ENCODE peak calls at places on chromosomes 16 and 17, in seven cellular contexts. E is nephron progenitor cell, Q is B cell, O is lower leg skin, G is body of pancreas, R is heart right ventricle, X is GM20000. Z is an unnamed sample.

GRCh38 chr17:17439971-17440843 is 36.6 kb upstream of the MED9 start:
- DNase-seq in E (peak; percentile 68), Q (peak; percentile 77), O (peak; percentile 49), G (peak; percentile 67), R (peak; percentile 63), X (peak; percentile 86), Z (peak; percentile 81)

GRCh38 chr16:353404-354285 is 1.1 kb upstream of the AXIN1 start:
- DNase-seq in E (no peak), Q (no peak), O (no peak), G (no peak), R (peak; percentile 28), X (no peak), Z (no peak)

GRCh38 chr17:79798296-79799173 is 1.7 kb upstream of the CBX8 start:
- DNase-seq in E (peak; percentile 53), Q (no peak), O (peak; percentile 19), G (no peak), R (no peak), X (no peak), Z (no peak)

GRCh38 chr16:81181013-81181720 is 57.3 kb upstream of the BCO1 start:
- DNase-seq in E (peak; percentile 88), Q (no peak), O (peak; percentile 93), G (peak; percentile 69), R (peak; percentile 65), X (no peak), Z (no peak)

GRCh38 chr17:8360260-8360659 is 16.2 kb downstream of the KRABD2 start:
- DNase-seq in E (no peak), Q (no peak), O (no peak), G (no peak), R (no peak), X (no peak), Z (no peak)

GRCh38 chr17:81093576-81094223 is 58.7 kb downstream of the BAIAP2 start:
- DNase-seq in E (no peak), Q (no peak), O (no peak), G (no peak), R (no peak), X (no peak), Z (no peak)

GRCh38 chr16:79609861-79610260 is 9.3 kb upstream of the MAF start:
- DNase-seq in E (no peak), Q (no peak), O (peak; percentile 51), G (no peak), R (no peak), X (no peak), Z (no peak)

GRCh38 chr16:81238296-81239011 is at the start of gene BCO1:
- DNase-seq in E (no peak), Q (no peak), O (no peak), G (peak; percentile 54), R (no peak), X (no peak), Z (no peak)

GRCh38 chr17:43917016-43917347 is 9.6 kb upstream of the MPP2 start:
- DNase-seq in E (no peak), Q (peak; percentile 35), O (no peak), G (no peak), R (no peak), X (no peak), Z (peak; percentile 33)

GRCh38 chr17:61486135-61487120 is 34.2 kb downstream of the TBX4 start:
- DNase-seq in E (peak; percentile 56), Q (no peak), O (no peak), G (no peak), R (no peak), X (no peak), Z (no peak)

GRCh38 chr16:85479972-85480726 is 133.0 kb upstream of the GSE1 start:
- DNase-seq in E (peak; percentile 47), Q (peak; percentile 87), O (no peak), G (peak; percentile 46), R (peak; percentile 40), X (peak; percentile 79), Z (peak; percentile 82)

GRCh38 chr17:12261354-12261753 is 240.7 kb downstream of the MAP2K4 start:
- DNase-seq in E (no peak), Q (no peak), O (no peak), G (no peak), R (no peak), X (no peak), Z (no peak)

GRCh38 chr16:84989791-84990620 is 21.3 kb downstream of the ZDHHC7 start:
- DNase-seq in E (no peak), Q (no peak), O (no peak), G (no peak), R (no peak), X (no peak), Z (no peak)

GRCh38 chr17:4710693-4711634 is 532 bp downstream of the ARRB2 start:
- DNase-seq in E (no peak), Q (no peak), O (peak; percentile 34), G (no peak), R (no peak), X (peak; percentile 44), Z (no peak)

GRCh38 chr17:75032896-75033294 is 13.9 kb downstream of the ATP5PD start:
- DNase-seq in E (no peak), Q (no peak), O (no peak), G (no peak), R (no peak), X (no peak), Z (no peak)

GRCh38 chr16:12398029-12398735 is 405.5 kb downstream of the CPPED1 start:
- DNase-seq in E (no peak), Q (no peak), O (no peak), G (no peak), R (no peak), X (no peak), Z (no peak)

GRCh38 chr17:69690531-69690930 is 276.0 kb downstream of the MAP2K6 start:
- DNase-seq in E (no peak), Q (no peak), O (no peak), G (no peak), R (no peak), X (no peak), Z (no peak)

GRCh38 chr17:41551370-41551769 is 20.5 kb downstream of the KRT9 start:
- DNase-seq in E (no peak), Q (no peak), O (no peak), G (no peak), R (no peak), X (no peak), Z (no peak)

GRCh38 chr17:34764716-34765115 is 185.3 kb downstream of the TMEM132E start:
- DNase-seq in E (no peak), Q (no peak), O (no peak), G (no peak), R (no peak), X (no peak), Z (no peak)

GRCh38 chr17:61368832-61369468 is 30.7 kb upstream of the TBX2 start:
- DNase-seq in E (no peak), Q (no peak), O (no peak), G (no peak), R (no peak), X (no peak), Z (no peak)

GRCh38 chr16:24990803-24991202 is 24.4 kb downstream of the ARHGAP17 start:
- DNase-seq in E (no peak), Q (no peak), O (no peak), G (no peak), R (no peak), X (no peak), Z (no peak)

GRCh38 chr17:13030459-13031305 is 12.9 kb upstream of the ELAC2 start:
- DNase-seq in E (peak; percentile 59), Q (peak; percentile 28), O (no peak), G (peak; percentile 44), R (no peak), X (peak; percentile 52), Z (peak; percentile 49)

GRCh38 chr17:55454906-55455474 is 33.4 kb upstream of the MMD start:
- DNase-seq in E (no peak), Q (no peak), O (no peak), G (no peak), R (no peak), X (no peak), Z (no peak)

GRCh38 chr17:48045270-48046001 is 2.7 kb upstream of the NFE2L1 start:
- DNase-seq in E (no peak), Q (no peak), O (peak; percentile 62), G (peak; percentile 53), R (no peak), X (no peak), Z (no peak)

GRCh38 chr16:27237229-27238015 is 31.1 kb downstream of the NSMCE1 start:
- DNase-seq in E (no peak), Q (no peak), O (no peak), G (no peak), R (no peak), X (peak; percentile 72), Z (peak; percentile 70)

GRCh38 chr16:49427771-49428170 is 54.2 kb downstream of the C16orf78 start:
- DNase-seq in E (no peak), Q (no peak), O (no peak), G (no peak), R (no peak), X (no peak), Z (no peak)

GRCh38 chr16:76201385-76201784 is 75.8 kb upstream of the CNTNAP4 start:
- DNase-seq in E (no peak), Q (no peak), O (no peak), G (no peak), R (no peak), X (no peak), Z (no peak)

GRCh38 chr16:65704866-65705265 is 583.0 kb upstream of the CDH11 start:
- DNase-seq in E (no peak), Q (no peak), O (no peak), G (no peak), R (no peak), X (no peak), Z (no peak)
- TF ChIP-seq CTCF in E (no peak), Q (no peak), O (no peak), G (no peak), R (peak; percentile 24), X (no peak), Z (peak; percentile 5)

GRCh38 chr16:8492690-8493089 is 97.6 kb downstream of the TMEM114 start:
- DNase-seq in E (no peak), Q (no peak), O (no peak), G (no peak), R (no peak), X (no peak), Z (no peak)

GRCh38 chr16:8496364-8496763 is 93.9 kb downstream of the TMEM114 start:
- DNase-seq in E (no peak), Q (no peak), O (no peak), G (no peak), R (no peak), X (no peak), Z (no peak)

GRCh38 chr16:8489580-8489979 is 100.7 kb downstream of the TMEM114 start:
- DNase-seq in E (no peak), Q (no peak), O (no peak), G (no peak), R (no peak), X (no peak), Z (no peak)

GRCh38 chr16:8493885-8494487 is 96.3 kb downstream of the TMEM114 start:
- DNase-seq in E (no peak), Q (no peak), O (no peak), G (no peak), R (no peak), X (no peak), Z (no peak)
- TF ChIP-seq CTCF in E (no peak), Q (no peak), O (no peak), G (peak; percentile 40), R (no peak), X (no peak), Z (no peak)

GRCh38 chr17:65436871-65437270 is 124.6 kb downstream of the AXIN2 start:
- DNase-seq in E (no peak), Q (no peak), O (no peak), G (no peak), R (no peak), X (no peak), Z (no peak)
- TF ChIP-seq CTCF in E (no peak), Q (no peak), O (no peak), G (no peak), R (no peak), X (no peak), Z (no peak)

GRCh38 chr16:54282202-54282922 is 4.2 kb downstream of the IRX3 start:
- DNase-seq in E (peak; percentile 83), Q (no peak), O (no peak), G (peak; percentile 58), R (peak; percentile 76), X (peak; percentile 75), Z (peak; percentile 80)
- TF ChIP-seq CTCF in E (peak; percentile 81), Q (no peak), O (no peak), G (peak; percentile 46), R (peak; percentile 74), X (peak; percentile 34), Z (peak; percentile 53)

Z was measured in GM13977.